ENCODE peak calls at places on chromosomes 2 and 18, in six cellular contexts. T, B, C, Q, K and W are unnamed samples.
A peak's percentile ranks its signal among the peaks of the same experiment; 100 is the strongest.

GRCh38 chr2:216139884-216140283 is 30.7 kb downstream of the XRCC5 start:
- DNase-seq in T (no peak), B (no peak), C (no peak), Q (no peak), K (no peak), W (no peak)

GRCh38 chr18:9706081-9706935 is 1.8 kb upstream of the RAB31 start:
- DNase-seq in T (no peak), B (peak; percentile 55), C (no peak), Q (no peak), K (no peak), W (no peak)

GRCh38 chr18:6610436-6610835 is 119.1 kb upstream of the ARHGAP28 start:
- DNase-seq in T (peak; percentile 39), B (no peak), C (no peak), Q (no peak), K (no peak), W (no peak)

GRCh38 chr2:9420495-9420894 is 2.8 kb downstream of the ITGB1BP1 start:
- DNase-seq in T (no peak), B (no peak), C (no peak), Q (no peak), K (no peak), W (no peak)

GRCh38 chr2:147293958-147294824 is 550.6 kb upstream of the ACVR2A start:
- DNase-seq in T (no peak), B (no peak), C (no peak), Q (no peak), K (no peak), W (no peak)

GRCh38 chr2:128406629-128407252 is 88.1 kb upstream of the HS6ST1 start:
- DNase-seq in T (no peak), B (no peak), C (no peak), Q (peak; percentile 2), K (peak; percentile 23), W (no peak)

GRCh38 chr2:204860249-204860648 is 315.0 kb downstream of the PARD3B start:
- DNase-seq in T (peak; percentile 63), B (no peak), C (no peak), Q (no peak), K (no peak), W (no peak)

GRCh38 chr18:79644666-79645057 is 34.9 kb upstream of the CTDP1 start:
- DNase-seq in T (peak; percentile 53), B (no peak), C (no peak), Q (no peak), K (no peak), W (peak; percentile 36)

GRCh38 chr2:170098626-170099312 is 79.2 kb upstream of the MYO3B start:
- DNase-seq in T (no peak), B (no peak), C (no peak), Q (no peak), K (no peak), W (no peak)

GRCh38 chr18:80200171-80200931 is 47.0 kb downstream of the PARD6G start:
- DNase-seq in T (peak; percentile 22), B (peak; percentile 47), C (no peak), Q (no peak), K (peak; percentile 27), W (peak; percentile 25)

GRCh38 chr2:205763708-205764501 is 81.6 kb downstream of the NRP2 start:
- DNase-seq in T (peak; percentile 95), B (peak; percentile 73), C (peak; percentile 55), Q (peak; percentile 60), K (peak; percentile 62), W (peak; percentile 62)

GRCh38 chr2:224401641-224402342 is at the start of gene FAM124B:
- DNase-seq in T (peak; percentile 29), B (peak; percentile 86), C (peak; percentile 61), Q (peak; percentile 49), K (peak; percentile 46), W (peak; percentile 99)

GRCh38 chr2:191148766-191149165 is 2.0 kb downstream of the STAT4 start:
- DNase-seq in T (no peak), B (no peak), C (no peak), Q (no peak), K (no peak), W (no peak)

GRCh38 chr2:52260904-52261303 is 1229.0 kb upstream of the NRXN1 start:
- DNase-seq in T (peak; percentile 7), B (no peak), C (no peak), Q (no peak), K (no peak), W (peak; percentile 64)

GRCh38 chr2:128492966-128493811 is 174.5 kb upstream of the HS6ST1 start:
- DNase-seq in T (no peak), B (peak; percentile 28), C (no peak), Q (no peak), K (no peak), W (no peak)

GRCh38 chr2:147288131-147288530 is 556.7 kb upstream of the ACVR2A start:
- DNase-seq in T (no peak), B (no peak), C (no peak), Q (no peak), K (no peak), W (no peak)

GRCh38 chr2:148720501-148720998 is 76.0 kb downstream of the EPC2 start:
- DNase-seq in T (peak; percentile 49), B (no peak), C (no peak), Q (peak; percentile 33), K (no peak), W (peak; percentile 65)

GRCh38 chr18:5410582-5410981 is 115.1 kb upstream of the ZBTB14 start:
- DNase-seq in T (no peak), B (no peak), C (no peak), Q (no peak), K (no peak), W (no peak)

GRCh38 chr18:70469916-70470315 is 181.1 kb downstream of the SOCS6 start:
- DNase-seq in T (no peak), B (no peak), C (no peak), Q (no peak), K (no peak), W (no peak)

GRCh38 chr2:173401716-173402326 is 47.1 kb downstream of the CDCA7 start:
- DNase-seq in T (no peak), B (no peak), C (no peak), Q (no peak), K (no peak), W (no peak)

GRCh38 chr2:3461781-3462492 is 57.4 kb downstream of the ADI1 start:
- DNase-seq in T (peak; percentile 57), B (no peak), C (no peak), Q (peak; percentile 40), K (no peak), W (peak; percentile 72)

GRCh38 chr18:49459404-49460171 is 857 bp downstream of the DYM start:
- DNase-seq in T (no peak), B (no peak), C (peak; percentile 35), Q (no peak), K (no peak), W (peak; percentile 24)

GRCh38 chr2:228731517-228731916 is 539.6 kb downstream of the PID1 start:
- DNase-seq in T (peak; percentile 91), B (no peak), C (no peak), Q (no peak), K (no peak), W (peak; percentile 53)

GRCh38 chr2:151379191-151379590 is 21.8 kb downstream of the TNFAIP6 start:
- DNase-seq in T (no peak), B (no peak), C (no peak), Q (no peak), K (no peak), W (peak; percentile 53)

GRCh38 chr2:66445076-66445724 is 10.3 kb downstream of the MEIS1 start:
- DNase-seq in T (peak; percentile 55), B (no peak), C (peak; percentile 36), Q (peak; percentile 43), K (no peak), W (peak; percentile 73)

GRCh38 chr2:233855345-233855744 is 1.0 kb upstream of the HJURP start:
- DNase-seq in T (no peak), B (no peak), C (no peak), Q (no peak), K (no peak), W (no peak)

GRCh38 chr2:54558188-54558975 is 102.3 kb downstream of the SPTBN1 start:
- DNase-seq in T (peak; percentile 43), B (peak; percentile 61), C (peak; percentile 53), Q (peak; percentile 56), K (peak; percentile 70), W (peak; percentile 79)

GRCh38 chr18:9323750-9324445 is 10.7 kb upstream of the TWSG1 start:
- DNase-seq in T (peak; percentile 86), B (no peak), C (no peak), Q (no peak), K (no peak), W (peak; percentile 60)

GRCh38 chr18:44700652-44701051 is 20.0 kb downstream of the SETBP1 start:
- DNase-seq in T (no peak), B (no peak), C (no peak), Q (peak; percentile 63), K (no peak), W (peak; percentile 35)
- H3K4me3 ChIP-seq in T (no peak overlapping the region), B (no peak overlapping the region), C (no peak overlapping the region), Q (no peak overlapping the region), K (no peak overlapping the region), W (no peak overlapping the region)

GRCh38 chr18:48317781-48318381 is 91.3 kb downstream of the ZBTB7C start:
- DNase-seq in T (no peak), B (no peak), C (no peak), Q (no peak), K (no peak), W (no peak)
- TF ChIP-seq CTCF in T (no peak), B (no peak), C (peak; percentile 38), Q (no peak), K (no peak), W (peak; percentile 13)

GRCh38 chr2:60885683-60886082 is 4.3 kb downstream of the REL start:
- DNase-seq in T (no peak), B (no peak), C (no peak), Q (no peak), K (no peak), W (no peak)
- H3K4me3 ChIP-seq in T (no peak overlapping the region), B (no peak overlapping the region), C (peak overlapping the region; percentile 84), Q (no peak overlapping the region), K (no peak overlapping the region), W (no peak overlapping the region)

DNA sequence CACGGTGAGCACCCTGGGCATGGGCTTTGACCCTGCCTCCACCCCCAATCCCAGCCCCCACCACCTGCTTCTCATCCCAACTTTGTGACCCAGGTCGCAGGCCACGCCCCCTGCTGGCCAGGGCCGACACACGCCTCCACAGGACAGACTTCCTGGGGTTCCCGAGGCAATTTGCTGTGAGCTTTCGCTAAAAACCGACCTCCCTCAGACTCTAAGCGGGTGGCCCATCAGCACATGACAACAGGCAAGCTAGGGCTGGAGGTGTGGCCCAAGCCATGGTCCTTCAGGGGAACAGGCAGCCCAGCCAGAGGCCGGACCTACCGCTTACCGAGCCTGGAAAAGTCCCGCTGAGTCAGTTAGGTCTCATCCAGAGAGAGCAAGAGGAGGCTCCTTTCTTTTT is 31.9 kb downstream of the C1QL2 start:
- DNase-seq in T (no peak), B (no peak), C (peak; percentile 17), Q (no peak), K (no peak), W (no peak)
- TF ChIP-seq CTCF in T (peak; percentile 46), B (no peak), C (peak; percentile 51), Q (no peak), K (no peak), W (peak; percentile 48)